ENCODE peak calls at places on chromosomes 4 and X, in six cellular contexts. M is left ventricle myocardium superior; E is COR-L47; N is stimulated activated naive B cell treated with anti-CD40 and anti-IgM and Interleukin-4, amounts not matched to agents 10 μg/mL and 1 μg/mL and 100 μg/mL, for 72 hours; G is choroid plexus epithelial cell; Z is NCI-H1048. H is an unnamed sample.

GRCh38 chrX:47523297-47523696 is 37.7 kb upstream of the ARAF start:
- DNase-seq in M (peak; percentile 91), E (peak; percentile 72), N (peak; percentile 75), G (peak; percentile 71), Z (peak; percentile 58), H (no peak)

GRCh38 chr4:157810137-157810774 is 362.6 kb downstream of the GASK1B start:
- DNase-seq in M (no peak), E (no peak), N (no peak), G (no peak), Z (no peak), H (no peak)

GRCh38 chr4:22522206-22522605 is 6.3 kb upstream of the ADGRA3 start:
- DNase-seq in M (no peak), E (no peak), N (no peak), G (peak; percentile 64), Z (no peak), H (no peak)

GRCh38 chrX:29662759-29663503 is 552.4 kb upstream of the MAGEB2 start:
- DNase-seq in M (no peak), E (no peak), N (no peak), G (peak; percentile 92), Z (no peak), H (peak; percentile 73)

GRCh38 chr4:41882622-41883347 is 52.4 kb upstream of the TMEM33 start:
- DNase-seq in M (peak; percentile 67), E (peak; percentile 22), N (peak; percentile 31), G (peak; percentile 50), Z (no peak), H (no peak)

GRCh38 chr4:47031011-47031678 is at the start of gene GABRB1:
- DNase-seq in M (peak; percentile 76), E (peak; percentile 37), N (no peak), G (peak; percentile 72), Z (no peak), H (no peak)

GRCh38 chr4:52244103-52244772 is 193.1 kb downstream of the SPATA18 start:
- DNase-seq in M (no peak), E (no peak), N (no peak), G (no peak), Z (no peak), H (no peak)

GRCh38 chrX:17822351-17822750 is 38.7 kb downstream of the RAI2 start:
- DNase-seq in M (no peak), E (no peak), N (no peak), G (peak; percentile 4), Z (no peak), H (no peak)

GRCh38 chrX:23788946-23789345 is 6.0 kb downstream of the SAT1 start:
- DNase-seq in M (no peak), E (no peak), N (no peak), G (no peak), Z (no peak), H (no peak)

GRCh38 chr4:180617203-180617602 is 1626.0 kb upstream of the TENM3 start:
- DNase-seq in M (no peak), E (peak; percentile 10), N (no peak), G (no peak), Z (no peak), H (no peak)

GRCh38 chrX:146224442-146224841 is 406.8 kb downstream of the SLITRK2 start:
- DNase-seq in M (no peak), E (no peak), N (no peak), G (no peak), Z (no peak), H (no peak)

GRCh38 chr4:168796362-168797106 is 213.5 kb downstream of the CBR4 start:
- DNase-seq in M (no peak), E (no peak), N (no peak), G (peak; percentile 91), Z (no peak), H (no peak)

GRCh38 chr4:66048861-66049260 is 378.6 kb upstream of the EPHA5 start:
- DNase-seq in M (no peak), E (no peak), N (no peak), G (peak; percentile 26), Z (no peak), H (no peak)

GRCh38 chr4:26206981-26207380 is 113.8 kb upstream of the RBPJ start:
- DNase-seq in M (no peak), E (no peak), N (no peak), G (no peak), Z (no peak), H (no peak)

GRCh38 chr4:157713342-157713741 is 459.5 kb downstream of the GASK1B start:
- DNase-seq in M (no peak), E (no peak), N (no peak), G (no peak), Z (no peak), H (no peak)

GRCh38 chr4:127479031-127479622 is 153.6 kb upstream of the INTU start:
- DNase-seq in M (no peak), E (peak; percentile 49), N (no peak), G (peak; percentile 70), Z (peak; percentile 19), H (no peak)

GRCh38 chrX:39491548-39492297 is 606.0 kb downstream of the BCOR start:
- DNase-seq in M (no peak), E (no peak), N (peak; percentile 56), G (no peak), Z (no peak), H (no peak)

GRCh38 chr4:87278335-87278794 is 44.3 kb downstream of the HSD17B13 start:
- DNase-seq in M (no peak), E (peak; percentile 15), N (no peak), G (no peak), Z (no peak), H (no peak)

GRCh38 chr4:4427478-4427870 is 40.6 kb downstream of the NSG1 start:
- DNase-seq in M (no peak), E (no peak), N (no peak), G (no peak), Z (no peak), H (no peak)

GRCh38 chr4:64727960-64728359 is 318.7 kb upstream of the TECRL start:
- DNase-seq in M (no peak), E (no peak), N (no peak), G (no peak), Z (no peak), H (no peak)

GRCh38 chr4:168868044-168868855 is 141.8 kb downstream of the CBR4 start:
- DNase-seq in M (no peak), E (no peak), N (no peak), G (peak; percentile 88), Z (no peak), H (no peak)

GRCh38 chrX:2145672-2146412 is 354.9 kb downstream of the DHRSX start:
- DNase-seq in M (no peak), E (no peak), N (no peak), G (no peak), Z (no peak), H (no peak)

GRCh38 chr4:55437356-55437796 is 41.6 kb downstream of the TMEM165 start:
- DNase-seq in M (no peak), E (no peak), N (no peak), G (peak; percentile 73), Z (no peak), H (no peak)

GRCh38 chrX:1524874-1525582 is 12.0 kb downstream of the P2RY8 start:
- DNase-seq in M (no peak), E (no peak), N (no peak), G (no peak), Z (no peak), H (no peak)

GRCh38 chrX:153476628-153477027 is 6.3 kb upstream of the HAUS7 start:
- DNase-seq in M (peak; percentile 67), E (no peak), N (no peak), G (no peak), Z (no peak), H (no peak)

GRCh38 chrX:136620780-136621179 is 27.2 kb upstream of the CD40LG start:
- DNase-seq in M (no peak), E (no peak), N (no peak), G (no peak), Z (no peak), H (no peak)

GRCh38 chrX:109635151-109635550 is 10.2 kb upstream of the KCNE5 start:
- DNase-seq in M (no peak), E (no peak), N (no peak), G (peak; percentile 49), Z (no peak), H (no peak)

GRCh38 chrX:100289159-100289558 is 120.9 kb downstream of the PCDH19 start:
- DNase-seq in M (no peak), E (no peak), N (no peak), G (no peak), Z (no peak), H (no peak)

GRCh38 chr4:47032405-47033106 is 1.2 kb downstream of the GABRB1 start:
- DNase-seq in M (peak; percentile 80), E (peak; percentile 59), N (peak; percentile 39), G (peak; percentile 65), Z (no peak), H (no peak)

GRCh38 chr4:94256833-94257232 is 49.2 kb downstream of the SMARCAD1 start:
- DNase-seq in M (no peak), E (no peak), N (no peak), G (peak; percentile 29), Z (no peak), H (no peak)

GRCh38 chr4:73259552-73260140 is 1.0 kb upstream of the ANKRD17 start:
- DNase-seq in M (no peak), E (no peak), N (no peak), G (no peak), Z (no peak), H (no peak)

GRCh38 chrX:56963377-56963776 is 32.0 kb downstream of the SPIN3 start:
- DNase-seq in M (no peak), E (no peak), N (no peak), G (no peak), Z (no peak), H (no peak)

GRCh38 chr4:82489987-82490386 is 59.6 kb downstream of the ENOPH1 start:
- DNase-seq in M (no peak), E (no peak), N (no peak), G (no peak), Z (no peak), H (no peak)

GRCh38 chr4:120156115-120156718 is 89.6 kb upstream of the MAD2L1 start:
- DNase-seq in M (no peak), E (peak; percentile 30), N (peak; percentile 4), G (peak; percentile 93), Z (peak; percentile 11), H (peak; percentile 15)

GRCh38 chr4:173317003-173317402 is 17.2 kb downstream of the HMGB2 start:
- DNase-seq in M (no peak), E (no peak), N (no peak), G (peak; percentile 15), Z (no peak), H (no peak)

GRCh38 chr4:121898150-121898549 is 27.9 kb upstream of the BBS7 start:
- DNase-seq in M (no peak), E (no peak), N (no peak), G (no peak), Z (no peak), H (no peak)

GRCh38 chrX:140794642-140795041 is 85.1 kb downstream of the LINC00632 start:
- DNase-seq in M (no peak), E (no peak), N (no peak), G (no peak), Z (no peak), H (no peak)

GRCh38 chr4:127632420-127633403 is at the start of gene INTU:
- DNase-seq in M (peak; percentile 93), E (peak; percentile 88), N (peak; percentile 54), G (peak; percentile 99), Z (peak; percentile 73), H (peak; percentile 86)

GRCh38 chrX:39848900-39849299 is 248.9 kb downstream of the BCOR start:
- DNase-seq in M (no peak), E (no peak), N (no peak), G (peak; percentile 82), Z (no peak), H (peak; percentile 65)

GRCh38 chr4:174423257-174423944 is 98.9 kb downstream of the HPGD start:
- DNase-seq in M (no peak), E (peak; percentile 17), N (no peak), G (peak; percentile 75), Z (no peak), H (no peak)

H was measured in BJ.